ENCODE peak calls at places on chromosomes 2 and 18, in eight cellular contexts. P, U, J, M, B, W, K and E are unnamed samples.
A peak's percentile ranks its signal among the peaks of the same experiment; 100 is the strongest.

GRCh38 chr2:68506170-68506569 is 38.8 kb downstream of the APLF start:
- DNase-seq in M (no peak), W (no peak), B (no peak), U (no peak), K (no peak), P (no peak), J (no peak), E (no peak)

GRCh38 chr2:176159678-176160250 is 2.7 kb downstream of the HOXD3 start:
- DNase-seq in J (no peak), B (no peak), K (no peak), U (no peak), W (no peak), M (no peak), P (no peak), E (no peak)

GRCh38 chr2:170997893-170998477 is 68.9 kb downstream of the GORASP2 start:
- DNase-seq in M (no peak), U (no peak), P (no peak), W (no peak), J (no peak), K (no peak), B (no peak), E (no peak)

GRCh38 chr2:240230424-240230945 is 90.0 kb upstream of the OTOS start:
- DNase-seq in P (no peak), M (no peak), K (no peak), W (no peak), J (no peak), B (no peak), U (no peak), E (no peak)

GRCh38 chr2:26432856-26433255 is 31.1 kb downstream of the DRC1 start:
- DNase-seq in M (no peak), J (no peak), K (no peak), U (no peak), P (no peak), W (no peak), B (no peak), E (no peak)

GRCh38 chr2:54419855-54420550 is 36.1 kb upstream of the SPTBN1 start:
- DNase-seq in U (no peak), K (no peak), J (no peak), M (no peak), B (no peak), P (no peak), W (no peak), E (no peak)

GRCh38 chr2:163756588-163756987 is 20.8 kb upstream of the FIGN start:
- DNase-seq in P (no peak), J (no peak), M (no peak), U (no peak), K (no peak), W (no peak), B (no peak), E (no peak)

GRCh38 chr2:165529130-165529529 is 59.6 kb downstream of the CSRNP3 start:
- DNase-seq in U (no peak), B (no peak), K (no peak), W (no peak), M (no peak), P (no peak), J (no peak), E (peak; percentile 72)

GRCh38 chr2:68987051-68987503 is 12.6 kb downstream of the GKN1 start:
- DNase-seq in K (no peak), M (no peak), J (no peak), U (no peak), P (no peak), W (no peak), B (no peak), E (no peak)

GRCh38 chr18:58567453-58568196 is 61.3 kb downstream of the ALPK2 start:
- DNase-seq in J (peak; percentile 46), B (peak; percentile 69), K (no peak), P (no peak), W (no peak), U (no peak), M (no peak), E (peak; percentile 78)

GRCh38 chr18:60445341-60445740 is 72.8 kb upstream of the MC4R start:
- DNase-seq in B (no peak), M (no peak), U (no peak), P (no peak), K (no peak), W (no peak), J (no peak), E (no peak)

GRCh38 chr18:14971461-14972185 is 223.7 kb downstream of the ANKRD30B start:
- DNase-seq in M (no peak), P (no peak), J (no peak), K (no peak), W (no peak), U (no peak), B (peak; percentile 50), E (peak; percentile 82)

GRCh38 chr2:235384624-235385023 is 109.2 kb upstream of the AGAP1 start:
- DNase-seq in P (no peak), J (no peak), K (no peak), W (no peak), B (no peak), U (no peak), M (no peak), E (no peak)

GRCh38 chr2:239295377-239296019 is 105.3 kb downstream of the HDAC4 start:
- DNase-seq in W (no peak), J (no peak), M (no peak), P (no peak), U (no peak), B (no peak), K (no peak), E (no peak)

GRCh38 chr2:197107291-197108269 is 181.1 kb upstream of the PGAP1 start:
- DNase-seq in U (no peak), K (no peak), P (no peak), M (no peak), W (peak; percentile 50), J (peak; percentile 33), B (no peak), E (no peak)

GRCh38 chr18:39455300-39455699 is 1889.7 kb upstream of the CELF4 start:
- DNase-seq in J (no peak), U (no peak), M (no peak), K (no peak), W (no peak), P (no peak), B (peak; percentile 63), E (no peak)

GRCh38 chr2:6692061-6692460 is 173.6 kb downstream of the CMPK2 start:
- DNase-seq in J (no peak), W (no peak), K (no peak), P (no peak), M (no peak), B (no peak), U (no peak), E (no peak)

GRCh38 chr2:3034856-3035255 is 342.8 kb downstream of the EIPR1 start:
- DNase-seq in U (no peak), W (no peak), B (no peak), J (no peak), K (peak; percentile 17), P (no peak), M (no peak), E (no peak)

GRCh38 chr2:48174503-48174902 is 268.2 kb upstream of the FBXO11 start:
- DNase-seq in M (no peak), U (no peak), P (no peak), J (no peak), W (no peak), B (no peak), K (no peak), E (no peak)

GRCh38 chr2:235900631-235901030 is 267.6 kb downstream of the GBX2 start:
- DNase-seq in M (no peak), K (no peak), B (no peak), J (no peak), W (no peak), P (no peak), U (no peak), E (no peak)

GRCh38 chr2:132977812-132978529 is 308.0 kb upstream of the LYPD1 start:
- DNase-seq in J (no peak), W (no peak), K (no peak), M (no peak), B (no peak), P (no peak), U (no peak), E (peak; percentile 57)

GRCh38 chr2:173199303-173199702 is 123.7 kb downstream of the MAP3K20 start:
- DNase-seq in W (no peak), K (no peak), M (no peak), J (no peak), P (no peak), B (no peak), U (no peak), E (no peak)

GRCh38 chr2:109201465-109202420 is 72.7 kb downstream of the SH3RF3 start:
- DNase-seq in K (no peak), W (no peak), J (no peak), B (no peak), M (no peak), P (no peak), U (no peak), E (no peak)